ENCODE peak calls at places on chromosomes 16 and 17, in eight cellular contexts. C is SK-N-SH, K is HL-60, N is upper lobe of left lung, M is sigmoid colon, U is GM23338, T is prostate gland, H is stomach. O is an unnamed sample.

GRCh38 chr16:54657058-54657708 is 273.5 kb upstream of the IRX5 start:
- DNase-seq in C (no peak), K (no peak), N (peak), M (no peak), U (peak), T (no peak), H (peak), O (no peak)

GRCh38 chr16:9061358-9061813 is 30.1 kb upstream of the HAPSTR1 start:
- DNase-seq in C (peak), K (peak), N (peak), M (no peak), U (no peak), T (no peak), H (no peak), O (no peak)

GRCh38 chr17:69928586-69928985 is 146.4 kb upstream of the KCNJ16 start:
- DNase-seq in C (no peak), K (no peak), N (no peak), M (no peak), U (no peak), T (peak), H (no peak), O (no peak)

GRCh38 chr16:17173134-17173729 is 297.5 kb downstream of the XYLT1 start:
- DNase-seq in C (no peak), K (peak), N (peak), M (peak), U (no peak), T (no peak), H (peak), O (peak)

GRCh38 chr17:74356640-74357465 is 4.8 kb downstream of the BTBD17 start:
- DNase-seq in C (no peak), K (no peak), N (no peak), M (no peak), U (peak), T (no peak), H (no peak), O (no peak)

GRCh38 chr17:14201595-14201994 is 35.1 kb downstream of the CDRT15 start:
- DNase-seq in C (no peak), K (peak), N (peak), M (no peak), U (peak), T (no peak), H (no peak), O (peak)

GRCh38 chr16:83011939-83012338 is 385.2 kb downstream of the CDH13 start:
- DNase-seq in C (no peak), K (no peak), N (no peak), M (no peak), U (no peak), T (no peak), H (no peak), O (no peak)

GRCh38 chr16:10981697-10982216 is 37.4 kb downstream of the CLEC16A start:
- DNase-seq in C (peak), K (peak), N (no peak), M (no peak), U (peak), T (no peak), H (no peak), O (no peak)

GRCh38 chr16:56347670-56348069 is 77.7 kb downstream of the AMFR start:
- DNase-seq in C (no peak), K (no peak), N (no peak), M (no peak), U (no peak), T (no peak), H (no peak), O (peak)

GRCh38 chr16:85571813-85572619 is 41.1 kb upstream of the GSE1 start:
- DNase-seq in C (no peak), K (peak), N (peak), M (no peak), U (no peak), T (no peak), H (no peak), O (no peak)

GRCh38 chr17:9937901-9938300 is 32.8 kb upstream of the RCVRN start:
- DNase-seq in C (no peak), K (no peak), N (no peak), M (no peak), U (no peak), T (no peak), H (no peak), O (no peak)

GRCh38 chr16:65070831-65071230 is 51.0 kb downstream of the CDH11 start:
- DNase-seq in C (peak), K (no peak), N (peak), M (peak), U (peak), T (no peak), H (peak), O (no peak)

GRCh38 chr17:67891481-67892119 is 66.3 kb downstream of the BPTF start:
- DNase-seq in C (peak), K (no peak), N (peak), M (no peak), U (peak), T (peak), H (no peak), O (no peak)

GRCh38 chr17:51445934-51446333 is 185.6 kb downstream of the UTP18 start:
- DNase-seq in C (no peak), K (no peak), N (no peak), M (no peak), U (no peak), T (no peak), H (no peak), O (no peak)

GRCh38 chr16:72101195-72101594 is 7.5 kb downstream of the DHX38 start:
- DNase-seq in C (no peak), K (no peak), N (no peak), M (no peak), U (no peak), T (no peak), H (no peak), O (no peak)

DNA sequence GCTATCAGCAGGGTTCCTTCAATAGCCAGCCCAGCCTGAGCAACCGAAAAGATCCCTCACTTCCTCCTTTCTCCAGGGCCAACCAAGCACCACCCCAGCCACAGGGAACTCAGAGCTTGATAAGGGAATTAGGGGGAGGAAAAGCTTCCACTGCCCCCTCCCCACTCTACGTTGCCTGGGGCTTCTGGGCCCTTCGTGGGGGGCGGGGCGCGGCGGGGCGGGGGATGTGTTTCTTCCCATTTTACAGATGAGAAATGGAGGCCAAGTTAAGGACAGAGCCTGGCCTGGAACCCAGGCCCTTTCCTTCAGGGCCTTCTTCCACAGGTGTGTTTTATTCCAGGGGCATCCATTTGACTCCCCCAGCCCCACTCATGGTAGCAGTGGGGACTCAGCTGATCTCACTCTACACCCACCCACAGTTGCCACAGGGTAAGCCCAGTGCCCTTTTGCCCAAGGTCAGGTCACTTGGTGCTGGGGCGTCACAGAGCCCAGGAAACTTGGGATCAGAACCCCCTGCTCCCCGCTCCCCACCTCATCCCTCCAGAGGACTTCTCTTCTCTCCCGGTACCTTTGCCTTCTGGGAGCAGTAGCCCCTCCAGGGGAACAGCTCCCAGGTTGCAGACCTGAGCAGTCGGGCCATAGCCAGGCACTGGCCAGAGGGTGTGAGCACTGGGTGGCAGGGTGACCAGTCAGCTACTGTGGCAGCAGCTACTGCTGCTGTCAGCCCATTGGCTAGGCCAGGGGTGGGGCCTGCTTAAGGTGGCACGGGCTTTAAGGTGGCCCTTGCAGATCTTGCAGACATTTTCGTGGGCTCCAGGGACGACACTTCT is at the start of gene LDHD:
- DNase-seq in C (peak), K (peak), N (peak), M (peak), U (peak), T (peak), H (peak), O (peak)
- H3K4me3 ChIP-seq in C (no peak), K (no peak), N (peak), M (peak), U (peak), T (peak), H (peak), O (peak)

GRCh38 chr17:58330544-58330996 is 2.0 kb upstream of the TSPOAP1 start:
- DNase-seq in C (peak), K (peak), N (no peak), M (no peak), U (no peak), T (no peak), H (no peak), O (no peak)
- H3K27ac ChIP-seq in C (no peak), K (peak), N (peak), M (peak), U (no peak), T (no peak), H (peak), O (peak)

DNA sequence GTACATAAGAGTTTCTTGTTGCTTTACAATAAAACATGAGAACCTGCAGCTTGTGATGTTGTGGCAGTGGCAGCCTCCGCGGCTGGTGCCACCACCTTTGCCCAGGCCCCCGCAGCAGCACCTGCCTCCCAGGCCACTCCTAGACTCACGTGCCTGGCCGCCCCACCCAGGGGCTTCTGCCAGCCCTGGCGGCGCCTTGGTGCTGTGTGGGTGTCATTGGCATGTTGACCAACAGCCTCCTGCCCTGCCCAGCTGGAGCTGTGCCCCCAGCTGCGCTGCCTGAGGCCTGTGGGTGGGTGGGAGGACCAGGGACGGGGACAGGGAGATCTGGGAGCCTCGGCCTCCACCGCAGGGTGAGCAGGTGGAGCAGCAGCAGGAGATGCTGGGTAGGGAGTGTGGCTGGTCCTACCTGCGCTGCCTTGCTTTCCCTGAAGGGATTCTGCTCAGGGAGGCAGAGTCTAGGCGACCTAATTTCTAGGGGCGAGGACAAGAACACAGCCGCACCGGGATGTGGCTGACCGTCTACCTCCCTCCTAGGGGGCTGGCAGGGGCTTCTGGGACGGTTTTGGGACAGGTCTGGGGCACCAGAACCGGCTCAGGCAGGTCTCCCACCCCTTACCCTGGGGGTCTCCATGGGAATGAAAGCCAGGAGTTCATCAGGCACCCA is 416 bp upstream of the DNASE1L2 start:
- DNase-seq in C (no peak), K (no peak), N (no peak), M (no peak), U (no peak), T (no peak), H (no peak), O (peak)
- TF ChIP-seq POLR2AphosphoS5 in C (no peak), K (no peak), N (no peak), M (no peak), U (no peak), T (no peak), H (no peak), O (no peak)

GRCh38 chr17:75842411-75842810 is 1.8 kb downstream of the UNC13D start:
- DNase-seq in C (no peak), K (no peak), N (no peak), M (peak), U (no peak), T (no peak), H (no peak), O (peak)
- H3K4me3 ChIP-seq in C (no peak), K (peak), N (no peak), M (no peak), U (no peak), T (no peak), H (no peak), O (peak)

GRCh38 chr16:79299154-79299799 is 301.3 kb downstream of the MAF start:
- DNase-seq in C (peak), K (no peak), N (no peak), M (no peak), U (peak), T (no peak), H (no peak), O (no peak)
- H3K27ac ChIP-seq in C (no peak), K (no peak), N (no peak), M (no peak), U (peak), T (no peak), H (no peak), O (no peak)

DNA sequence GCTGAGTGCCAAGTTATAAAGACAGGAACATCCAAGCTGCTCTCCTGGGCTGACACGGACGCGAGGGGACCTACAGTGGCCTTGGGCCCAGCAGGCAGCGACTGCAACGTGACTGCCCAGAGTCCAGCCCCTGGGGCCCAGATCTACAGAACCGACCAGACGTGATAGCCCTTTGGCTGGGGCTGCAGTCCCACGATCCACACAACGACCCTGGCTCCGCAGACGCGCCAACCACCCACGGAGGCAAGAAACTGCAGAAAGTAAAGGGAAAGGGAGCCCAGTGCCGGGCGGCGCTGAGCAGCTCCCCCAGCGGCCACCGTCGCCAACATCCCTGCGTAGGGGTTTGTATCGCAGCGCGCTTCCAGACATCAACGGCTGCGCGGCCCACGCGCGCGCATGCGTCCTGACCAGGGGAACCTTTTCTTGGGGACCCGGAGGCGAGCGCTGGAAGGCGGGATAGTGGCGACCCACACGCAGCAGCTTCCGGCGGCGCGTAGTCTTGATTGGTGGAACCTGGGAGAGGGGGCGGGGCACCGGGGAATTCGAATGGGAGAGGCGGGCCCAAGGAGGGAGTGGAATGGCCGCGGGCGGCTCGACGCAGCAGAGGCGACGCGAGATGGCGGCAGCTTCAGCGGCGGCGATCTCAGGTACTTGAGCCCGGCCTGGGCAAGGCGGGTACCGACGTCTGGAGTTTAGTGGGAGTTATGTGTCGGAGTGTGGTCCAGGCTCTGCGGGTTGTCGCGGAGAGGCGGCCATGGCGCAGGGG is at the start of gene KIF22:
- DNase-seq in C (peak), K (peak), N (peak), M (peak), U (peak), T (peak), H (peak), O (peak)
- TF ChIP-seq POLR2AphosphoS5 in C (peak), K (peak), N (peak), M (peak), U (peak), T (peak), H (peak), O (peak)

DNA sequence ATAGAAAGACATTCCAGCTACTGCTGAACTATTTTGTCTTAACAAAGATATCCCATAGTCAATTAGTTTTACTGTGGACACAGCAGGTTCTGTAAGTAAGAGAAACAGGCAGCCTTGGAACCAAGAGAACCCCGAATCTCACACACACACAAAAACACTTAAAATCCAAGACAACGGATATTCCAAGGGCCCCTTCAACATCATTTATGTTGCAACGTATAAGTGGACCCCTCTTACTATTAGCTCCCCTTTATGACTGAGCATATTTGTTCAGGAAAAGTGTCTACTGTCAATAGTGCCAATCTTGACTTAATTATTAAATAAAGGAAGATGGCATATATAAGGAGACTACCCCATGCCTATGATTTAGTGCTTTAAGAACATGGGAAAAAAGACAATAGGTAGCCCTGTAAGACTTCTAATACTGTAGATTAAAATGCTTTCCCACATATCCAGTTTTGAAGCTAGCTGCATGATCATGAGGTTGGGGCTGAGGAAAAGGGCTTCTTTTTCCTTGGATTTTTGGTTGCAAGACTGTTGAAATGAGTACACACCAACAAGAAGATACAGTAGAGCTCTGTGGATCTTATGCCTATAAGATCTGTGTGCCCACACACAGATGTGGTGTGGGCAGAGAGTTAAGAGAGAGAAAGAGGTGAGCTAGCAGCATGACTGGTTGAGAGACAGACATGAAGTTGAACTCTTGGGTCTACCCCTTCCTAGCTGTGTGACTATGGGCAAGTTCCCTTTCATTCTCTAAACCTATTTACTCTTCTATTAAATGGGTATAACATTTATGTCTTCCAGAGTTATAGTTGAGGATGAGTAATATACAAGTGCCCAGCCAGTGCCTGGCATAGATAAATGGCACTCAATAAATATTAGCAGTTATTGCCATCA is 3.0 kb downstream of the MMD start:
- DNase-seq in C (no peak), K (no peak), N (no peak), M (no peak), U (no peak), T (no peak), H (no peak), O (no peak)
- H3K4me3 ChIP-seq in C (no peak), K (no peak), N (no peak), M (no peak), U (no peak), T (no peak), H (no peak), O (no peak)

GRCh38 chr16:1298406-1298805 is 11.0 kb upstream of the UBE2I start:
- DNase-seq in C (no peak), K (no peak), N (no peak), M (no peak), U (no peak), T (no peak), H (no peak), O (no peak)
- H3K27ac ChIP-seq in C (no peak), K (no peak), N (no peak), M (no peak), U (no peak), T (no peak), H (no peak), O (no peak)

GRCh38 chr16:31471241-31471874 is 594 bp upstream of the TGFB1I1 start:
- DNase-seq in C (peak), K (no peak), N (no peak), M (no peak), U (peak), T (no peak), H (no peak), O (no peak)

GRCh38 chr16:31473300-31474052 is 1.5 kb downstream of the TGFB1I1 start:
- DNase-seq in C (peak), K (no peak), N (no peak), M (no peak), U (no peak), T (no peak), H (no peak), O (peak)

GRCh38 chr16:31470615-31471014 is 1.3 kb upstream of the TGFB1I1 start:
- DNase-seq in C (no peak), K (no peak), N (no peak), M (no peak), U (no peak), T (no peak), H (no peak), O (no peak)

GRCh38 chr16:31472559-31473203 is 729 bp downstream of the TGFB1I1 start:
- DNase-seq in C (peak), K (no peak), N (peak), M (peak), U (peak), T (no peak), H (peak), O (peak)

DNA sequence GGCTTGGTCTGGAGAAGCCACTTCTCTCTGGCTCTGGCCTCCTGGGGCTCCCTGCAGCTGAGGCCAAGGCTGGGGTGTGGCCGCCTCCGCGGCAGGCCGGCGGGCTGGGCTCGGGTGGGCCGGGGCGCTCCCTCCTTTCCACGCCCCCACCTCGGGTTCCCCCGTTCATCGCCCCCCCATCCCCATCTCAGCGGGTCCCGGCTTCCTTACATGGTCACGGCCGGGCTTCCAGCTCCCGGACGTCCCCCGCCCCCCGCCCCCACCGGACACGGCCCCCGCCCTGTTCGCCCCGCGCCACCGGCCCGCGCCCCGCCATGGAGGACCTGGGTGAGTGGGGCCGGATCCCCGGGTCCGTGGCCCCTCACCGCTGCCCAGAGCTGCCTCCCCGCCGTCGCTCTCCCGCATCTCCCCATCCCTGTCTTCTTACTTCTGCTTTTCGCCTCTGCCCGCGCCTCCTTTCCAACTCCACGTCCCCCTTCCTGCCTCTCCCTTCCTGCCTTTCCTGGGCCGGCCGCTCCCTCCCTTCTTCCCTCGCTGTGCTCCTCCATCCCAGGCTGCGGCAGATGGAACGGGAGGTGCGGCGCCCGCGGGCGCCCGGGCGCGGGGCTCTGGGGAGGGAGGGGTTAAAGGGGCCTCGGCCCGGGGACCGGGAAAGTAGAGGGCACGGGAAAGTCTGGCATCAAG is at the start of gene TGFB1I1:
- DNase-seq in C (peak), K (no peak), N (peak), M (peak), U (peak), T (no peak), H (no peak), O (peak)
- TF ChIP-seq POLR2AphosphoS5 in C (peak), K (no peak), N (no peak), M (peak), U (no peak), T (no peak), H (no peak), O (peak)

O was measured in spleen.